ENCODE peak calls at places on chromosomes 1 and 21, in eight cellular contexts. Y is CD8-positive, alpha-beta T cell; T is GM23338; E is brain microvascular endothelial cell; K is heart right ventricle; J is left ventricle myocardium inferior; P is aorta; D is HCT116. B is an unnamed sample.

GRCh38 chr1:108913105-108913948 is 36.5 kb downstream of the GPSM2 start:
- DNase-seq in Y (no peak), T (no peak), E (no peak), K (no peak), J (no peak), P (no peak), D (no peak), B (no peak)

GRCh38 chr1:237042467-237042891 is 495 bp downstream of the RYR2 start:
- DNase-seq in Y (no peak), T (peak; percentile 51), E (no peak), K (no peak), J (no peak), P (peak; percentile 77), D (no peak), B (no peak)

GRCh38 chr21:26448751-26449150 is 124.3 kb downstream of the CYYR1 start:
- DNase-seq in Y (no peak), T (no peak), E (peak; percentile 43), K (no peak), J (no peak), P (no peak), D (no peak), B (no peak)

GRCh38 chr1:157542676-157543075 is 9.6 kb downstream of the FCRL5 start:
- DNase-seq in Y (no peak), T (no peak), E (no peak), K (peak; percentile 31), J (peak; percentile 36), P (no peak), D (no peak), B (no peak)

GRCh38 chr1:92186081-92186480 is 31.6 kb upstream of the C1orf146 start:
- DNase-seq in Y (no peak), T (no peak), E (peak; percentile 41), K (no peak), J (no peak), P (no peak), D (no peak), B (no peak)

GRCh38 chr1:37034301-37035013 is at the start of gene GRIK3:
- DNase-seq in Y (no peak), T (peak; percentile 79), E (no peak), K (no peak), J (no peak), P (no peak), D (no peak), B (no peak)

GRCh38 chr21:46255166-46255565 is 26.6 kb upstream of the LSS start:
- DNase-seq in Y (no peak), T (no peak), E (no peak), K (no peak), J (no peak), P (peak; percentile 70), D (no peak), B (no peak)

GRCh38 chr1:36155560-36156328 is at the start of gene MAP7D1:
- DNase-seq in Y (peak; percentile 69), T (peak; percentile 88), E (peak; percentile 72), K (peak; percentile 89), J (peak; percentile 90), P (peak; percentile 96), D (no peak), B (peak; percentile 96)

GRCh38 chr1:61926597-61926996 is 184.3 kb downstream of the PATJ start:
- DNase-seq in Y (no peak), T (no peak), E (no peak), K (no peak), J (no peak), P (no peak), D (no peak), B (no peak)

GRCh38 chr1:34987018-34987417 is 1.9 kb upstream of the TMEM35B start:
- DNase-seq in Y (no peak), T (no peak), E (no peak), K (no peak), J (no peak), P (no peak), D (no peak), B (no peak)

GRCh38 chr21:32413697-32414578 is 1.4 kb downstream of the EVA1C start:
- DNase-seq in Y (no peak), T (no peak), E (no peak), K (no peak), J (no peak), P (no peak), D (no peak), B (peak; percentile 81)

GRCh38 chr1:244239261-244239770 is 188.2 kb downstream of the ZBTB18 start:
- DNase-seq in Y (no peak), T (no peak), E (no peak), K (no peak), J (no peak), P (no peak), D (no peak), B (no peak)

GRCh38 chr1:52551476-52552235 is 1.2 kb downstream of the TUT4 start:
- DNase-seq in Y (peak; percentile 4), T (peak; percentile 39), E (peak; percentile 43), K (no peak), J (no peak), P (no peak), D (no peak), B (no peak)

GRCh38 chr1:171219751-171220385 is 28.4 kb upstream of the FMO1 start:
- DNase-seq in Y (no peak), T (peak; percentile 99), E (peak; percentile 70), K (no peak), J (no peak), P (no peak), D (no peak), B (no peak)

GRCh38 chr1:67429528-67430357 is 459 bp downstream of the SERBP1 start:
- DNase-seq in Y (no peak), T (peak; percentile 29), E (no peak), K (peak; percentile 16), J (peak; percentile 19), P (peak; percentile 80), D (no peak), B (peak; percentile 68)

GRCh38 chr1:26237230-26237966 is 3.4 kb downstream of the CEP85 start:
- DNase-seq in Y (no peak), T (no peak), E (no peak), K (no peak), J (no peak), P (no peak), D (no peak), B (no peak)

GRCh38 chr1:231613419-231614349 is 12.9 kb upstream of the DISC1 start:
- DNase-seq in Y (no peak), T (no peak), E (no peak), K (no peak), J (no peak), P (no peak), D (no peak), B (no peak)

GRCh38 chr1:31617917-31618746 is 643 bp downstream of the HCRTR1 start:
- DNase-seq in Y (peak; percentile 19), T (peak; percentile 86), E (no peak), K (no peak), J (peak; percentile 42), P (peak; percentile 87), D (no peak), B (no peak)

GRCh38 chr1:14320518-14320917 is 278.0 kb upstream of the KAZN start:
- DNase-seq in Y (no peak), T (no peak), E (no peak), K (no peak), J (no peak), P (no peak), D (no peak), B (no peak)

GRCh38 chr1:95117207-95118018 is at the start of gene TLCD4:
- DNase-seq in Y (no peak), T (peak; percentile 88), E (no peak), K (peak; percentile 39), J (peak; percentile 73), P (peak; percentile 88), D (peak; percentile 35), B (peak; percentile 78)

GRCh38 chr1:81374481-81374880 is 426.3 kb upstream of the ADGRL2 start:
- DNase-seq in Y (no peak), T (no peak), E (no peak), K (no peak), J (no peak), P (no peak), D (no peak), B (no peak)

DNA sequence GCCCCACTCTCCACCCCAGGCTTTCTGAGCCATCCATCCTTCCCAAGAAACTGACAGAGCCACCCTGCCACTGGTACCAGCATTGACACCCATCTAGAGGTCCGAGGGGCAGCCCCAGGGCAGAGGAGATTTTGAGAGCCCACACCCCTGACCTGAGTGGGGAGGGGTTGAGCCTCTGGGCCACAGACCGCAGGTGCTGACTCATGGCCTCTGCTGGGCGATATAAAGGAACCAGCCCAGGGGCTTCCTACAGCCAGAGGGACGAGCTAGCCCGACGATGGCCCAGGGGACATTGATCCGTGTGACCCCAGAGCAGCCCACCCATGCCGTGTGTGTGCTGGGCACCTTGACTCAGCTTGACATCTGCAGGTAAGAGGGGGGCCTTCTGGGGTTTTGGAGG is at the start of gene PADI4:
- DNase-seq in Y (no peak), T (no peak), E (no peak), K (no peak), J (no peak), P (no peak), D (no peak), B (peak; percentile 43)
- H3K27ac ChIP-seq in Y (no peak within 1 kb of the TSS), T (no peak within 1 kb of the TSS), E (no peak within 1 kb of the TSS), K (no peak within 1 kb of the TSS), J (no peak within 1 kb of the TSS), P (no peak within 1 kb of the TSS), D (no peak within 1 kb of the TSS), B (no peak within 1 kb of the TSS)

DNA sequence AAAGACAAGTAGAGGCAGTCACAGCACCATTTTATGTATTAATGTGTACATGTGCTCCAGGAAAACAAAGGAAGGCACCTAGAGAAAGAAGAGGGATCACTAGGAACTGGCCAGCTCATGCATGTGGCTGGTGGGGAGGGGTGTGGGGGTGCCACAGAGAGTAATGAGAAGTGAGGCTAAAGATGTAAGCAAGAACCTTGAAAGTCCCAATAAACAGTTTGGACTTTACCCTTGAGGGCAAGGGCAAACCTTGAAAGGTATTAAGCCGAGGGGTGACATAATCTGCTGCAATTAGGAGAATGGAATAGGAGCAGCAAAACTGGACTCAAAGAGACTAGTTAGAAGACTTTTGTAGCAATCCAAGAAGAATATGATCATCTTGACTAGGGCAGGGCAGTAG is 51.5 kb downstream of the ERI3 start:
- DNase-seq in Y (no peak), T (no peak), E (no peak), K (no peak), J (no peak), P (no peak), D (no peak), B (no peak)
- H3K4me3 ChIP-seq in Y (no peak overlapping the region), T (no peak overlapping the region), E (no peak overlapping the region), K (no peak overlapping the region), J (no peak overlapping the region), P (no peak overlapping the region), D (no peak overlapping the region), B (no peak overlapping the region)

GRCh38 chr1:30514945-30515344 is 208.4 kb downstream of the MATN1 start:
- DNase-seq in Y (no peak), T (no peak), E (no peak), K (no peak), J (no peak), P (peak; percentile 57), D (no peak), B (no peak)
- H3K27ac ChIP-seq in Y (no peak overlapping the region), T (no peak overlapping the region), E (no peak overlapping the region), K (no peak overlapping the region), J (no peak overlapping the region), P (no peak overlapping the region), D (no peak overlapping the region), B (no peak overlapping the region)

DNA sequence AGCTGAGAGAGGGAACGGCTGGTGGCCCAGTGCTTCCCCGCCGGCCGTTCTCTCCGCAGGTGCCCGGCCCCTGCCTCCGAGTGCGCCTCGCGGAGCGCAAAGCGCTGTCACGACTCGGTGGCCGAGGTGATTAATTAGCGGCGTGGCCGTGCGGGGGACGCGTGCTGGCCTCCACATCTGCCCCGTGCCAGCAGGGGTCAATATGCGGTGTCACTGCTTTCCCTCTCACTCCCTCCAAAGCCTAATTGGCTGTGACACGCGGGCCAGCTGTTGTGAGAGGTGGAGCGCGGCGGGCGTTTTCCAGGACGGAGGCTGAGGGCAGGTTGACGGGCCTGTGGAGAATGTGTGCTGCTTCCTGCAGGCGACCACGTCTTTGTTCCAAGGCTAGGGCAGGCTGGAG is 239.0 kb downstream of the LMX1A start:
- DNase-seq in Y (no peak), T (peak; percentile 68), E (no peak), K (no peak), J (no peak), P (no peak), D (no peak), B (no peak)
- H3K4me3 ChIP-seq in Y (no peak overlapping the region), T (peak overlapping the region; percentile 53), E (no peak overlapping the region), K (no peak overlapping the region), J (no peak overlapping the region), P (no peak overlapping the region), D (no peak overlapping the region), B (no peak overlapping the region)